ENCODE peak calls at places on chromosomes 6 and 20, in five cellular contexts. S, W, F, Z and Y are unnamed samples.

GRCh38 chr20:33262658-33263065 is 20.4 kb upstream of the BPIFB1 start:
- DNase-seq in W (peak), S (peak), Z (peak), F (peak), Y (peak)

GRCh38 chr6:88895911-88896310 is 67.5 kb downstream of the RNGTT start:
- DNase-seq in W (no peak), Z (no peak), F (no peak), S (no peak), Y (no peak)

GRCh38 chr6:51571168-51571567 is 516.2 kb downstream of the PKHD1 start:
- DNase-seq in F (no peak), Z (no peak), S (no peak), W (no peak), Y (no peak)

GRCh38 chr6:157428418-157429202 is 47.6 kb downstream of the ZDHHC14 start:
- DNase-seq in W (no peak), F (no peak), S (no peak), Z (no peak), Y (no peak)

GRCh38 chr20:64232794-64233193 is 22.8 kb upstream of the PCMTD2 start:
- DNase-seq in F (no peak), W (no peak), Z (peak), S (peak), Y (peak)

GRCh38 chr6:65999288-65999791 is 292.3 kb upstream of the EYS start:
- DNase-seq in W (no peak), F (no peak), S (no peak), Z (no peak), Y (no peak)

GRCh38 chr6:293185-294174 is 1.2 kb downstream of the DUSP22 start:
- DNase-seq in S (no peak), Z (peak), F (no peak), W (no peak), Y (no peak)

GRCh38 chr20:61531553-61532345 is 279.7 kb downstream of the CDH4 start:
- DNase-seq in S (no peak), W (no peak), Z (no peak), F (no peak), Y (no peak)

GRCh38 chr6:142297996-142298753 is 3.6 kb upstream of the ADGRG6 start:
- DNase-seq in F (no peak), Z (no peak), W (no peak), S (no peak), Y (no peak)

GRCh38 chr20:57756921-57757320 is 47.1 kb upstream of the PMEPA1 start:
- DNase-seq in F (no peak), Z (no peak), W (no peak), S (no peak), Y (no peak)

GRCh38 chr20:62875419-62876355 is 14.1 kb upstream of the TCFL5 start:
- DNase-seq in F (peak), W (peak), S (peak), Z (peak), Y (peak)

GRCh38 chr6:116672306-116672705 is 3.7 kb upstream of the ZUP1 start:
- DNase-seq in W (no peak), Z (no peak), S (no peak), F (no peak), Y (no peak)

GRCh38 chr6:24064106-24064505 is 61.9 kb upstream of the NRSN1 start:
- DNase-seq in Z (peak), S (peak), W (no peak), F (no peak), Y (peak)

GRCh38 chr20:10658876-10659632 is 14.7 kb downstream of the JAG1 start:
- DNase-seq in S (no peak), F (no peak), Z (no peak), W (no peak), Y (no peak)

GRCh38 chr6:170148709-170149470 is 142.0 kb downstream of the DLL1 start:
- DNase-seq in W (no peak), F (no peak), S (no peak), Z (no peak), Y (no peak)

GRCh38 chr6:28794175-28795002 is 129.4 kb downstream of the TRIM27 start:
- DNase-seq in F (no peak), S (peak), W (no peak), Z (no peak), Y (no peak)

GRCh38 chr6:11711644-11711993 is 67.0 kb downstream of the ADTRP start:
- DNase-seq in Z (no peak), S (no peak), F (no peak), W (no peak), Y (no peak)

GRCh38 chr6:26158581-26159416 is 71.6 kb downstream of the HFE start:
- DNase-seq in F (peak), Z (peak), S (peak), W (peak), Y (peak)

GRCh38 chr20:19890358-19891117 is 126.6 kb upstream of the NAA20 start:
- DNase-seq in F (no peak), S (peak), W (no peak), Z (no peak), Y (no peak)

GRCh38 chr20:3758566-3758965 is 9.0 kb downstream of the ADISSP start:
- DNase-seq in F (no peak), W (no peak), S (no peak), Z (no peak), Y (no peak)

GRCh38 chr6:127458817-127459216 is 372 bp downstream of the KIAA0408 start:
- DNase-seq in W (no peak), S (no peak), F (no peak), Z (no peak), Y (no peak)

GRCh38 chr20:24100370-24101011 is 111.9 kb upstream of the GGTLC1 start:
- DNase-seq in F (peak), S (no peak), Z (peak), W (no peak), Y (peak)

GRCh38 chr6:52697903-52698302 is 27.0 kb downstream of the TMEM14A start:
- DNase-seq in W (no peak), Z (no peak), S (peak), F (no peak), Y (no peak)

GRCh38 chr6:52020961-52021570 is 66.3 kb downstream of the PKHD1 start:
- DNase-seq in F (peak), S (peak), Z (no peak), W (no peak), Y (no peak)

GRCh38 chr6:122184260-122184934 is 215.1 kb upstream of the HSF2 start:
- DNase-seq in Z (no peak), S (peak), F (no peak), W (no peak), Y (no peak)